ENCODE peak calls at places on chromosomes 7 and 10, in six cellular contexts. One of them, this sample, is unnamed.

GRCh38 chr7:64183126-64183742 is 23.8 kb upstream of the ZNF735 start:
- DNase-seq in HepG2: no peak
- DNase-seq in endothelial cell of umbilical vein: no peak
- DNase-seq in K562: peak
- DNase-seq in GM12878: no peak
- DNase-seq in NB4: peak
- DNase-seq in this sample: no peak

GRCh38 chr7:70574970-70575799 is 556.8 kb upstream of the GALNT17 start:
- DNase-seq in K562: no peak
- DNase-seq in HepG2: no peak
- DNase-seq in NB4: no peak
- DNase-seq in endothelial cell of umbilical vein: no peak
- DNase-seq in GM12878: no peak
- DNase-seq in this sample: no peak

GRCh38 chr7:88217675-88218427 is 2.0 kb downstream of the SRI start:
- DNase-seq in NB4: peak
- DNase-seq in K562: peak
- DNase-seq in GM12878: peak
- DNase-seq in endothelial cell of umbilical vein: no peak
- DNase-seq in HepG2: no peak
- DNase-seq in this sample: no peak

GRCh38 chr10:86955501-86956194 is 1.8 kb downstream of the MMRN2 start:
- DNase-seq in GM12878: no peak
- DNase-seq in NB4: no peak
- DNase-seq in HepG2: no peak
- DNase-seq in endothelial cell of umbilical vein: peak
- DNase-seq in K562: no peak
- DNase-seq in this sample: no peak

GRCh38 chr7:133099887-133100286 is 18.0 kb upstream of the CHCHD3 start:
- DNase-seq in HepG2: no peak
- DNase-seq in GM12878: no peak
- DNase-seq in NB4: no peak
- DNase-seq in K562: no peak
- DNase-seq in endothelial cell of umbilical vein: no peak
- DNase-seq in this sample: no peak

GRCh38 chr10:83957168-83957750 is 182.1 kb upstream of the GHITM start:
- DNase-seq in HepG2: no peak
- DNase-seq in NB4: no peak
- DNase-seq in K562: no peak
- DNase-seq in GM12878: no peak
- DNase-seq in endothelial cell of umbilical vein: no peak
- DNase-seq in this sample: no peak

GRCh38 chr7:17583786-17584185 is 285.3 kb downstream of the AHR start:
- DNase-seq in endothelial cell of umbilical vein: no peak
- DNase-seq in K562: no peak
- DNase-seq in GM12878: no peak
- DNase-seq in HepG2: no peak
- DNase-seq in NB4: no peak
- DNase-seq in this sample: no peak

GRCh38 chr10:51029172-51029641 is 45.1 kb upstream of the PRKG1 start:
- DNase-seq in NB4: no peak
- DNase-seq in endothelial cell of umbilical vein: no peak
- DNase-seq in GM12878: no peak
- DNase-seq in K562: no peak
- DNase-seq in HepG2: no peak
- DNase-seq in this sample: no peak

GRCh38 chr10:119997429-119997828 is 104.9 kb downstream of the SEC23IP start:
- DNase-seq in GM12878: no peak
- DNase-seq in HepG2: no peak
- DNase-seq in NB4: no peak
- DNase-seq in K562: no peak
- DNase-seq in endothelial cell of umbilical vein: no peak
- DNase-seq in this sample: no peak

GRCh38 chr10:5317547-5318107 is 47.1 kb upstream of the UCN3 start:
- DNase-seq in GM12878: no peak
- DNase-seq in NB4: peak
- DNase-seq in HepG2: peak
- DNase-seq in K562: peak
- DNase-seq in endothelial cell of umbilical vein: peak
- DNase-seq in this sample: peak

GRCh38 chr7:95847061-95847460 is 74.7 kb downstream of the DYNC1I1 start:
- DNase-seq in NB4: no peak
- DNase-seq in K562: no peak
- DNase-seq in HepG2: no peak
- DNase-seq in GM12878: no peak
- DNase-seq in endothelial cell of umbilical vein: no peak
- DNase-seq in this sample: no peak

GRCh38 chr10:130179640-130180039 is 43.4 kb downstream of the GLRX3 start:
- DNase-seq in GM12878: no peak
- DNase-seq in NB4: peak
- DNase-seq in HepG2: peak
- DNase-seq in endothelial cell of umbilical vein: peak
- DNase-seq in K562: peak
- DNase-seq in this sample: peak

GRCh38 chr7:17598846-17599245 is 300.4 kb downstream of the AHR start:
- DNase-seq in K562: no peak
- DNase-seq in GM12878: no peak
- DNase-seq in NB4: no peak
- DNase-seq in endothelial cell of umbilical vein: no peak
- DNase-seq in HepG2: no peak
- DNase-seq in this sample: no peak

GRCh38 chr7:116393654-116394053 is 105.9 kb upstream of the CAV2 start:
- DNase-seq in HepG2: no peak
- DNase-seq in K562: no peak
- DNase-seq in endothelial cell of umbilical vein: peak
- DNase-seq in GM12878: no peak
- DNase-seq in NB4: no peak
- DNase-seq in this sample: no peak

GRCh38 chr7:124113040-124113439 is 80.2 kb upstream of the TMEM229A start:
- DNase-seq in GM12878: no peak
- DNase-seq in endothelial cell of umbilical vein: no peak
- DNase-seq in K562: no peak
- DNase-seq in NB4: no peak
- DNase-seq in HepG2: no peak
- DNase-seq in this sample: no peak

GRCh38 chr7:123154231-123154860 is 45.4 kb downstream of the SLC13A1 start:
- DNase-seq in HepG2: peak
- DNase-seq in K562: peak
- DNase-seq in endothelial cell of umbilical vein: peak
- DNase-seq in GM12878: peak
- DNase-seq in NB4: peak
- DNase-seq in this sample: peak

GRCh38 chr7:33694006-33694405 is 211.3 kb upstream of the BMPER start:
- DNase-seq in HepG2: no peak
- DNase-seq in endothelial cell of umbilical vein: no peak
- DNase-seq in NB4: no peak
- DNase-seq in GM12878: no peak
- DNase-seq in K562: no peak
- DNase-seq in this sample: no peak

GRCh38 chr7:115728518-115728917 is 302.0 kb downstream of the TFEC start:
- DNase-seq in NB4: no peak
- DNase-seq in K562: no peak
- DNase-seq in HepG2: no peak
- DNase-seq in endothelial cell of umbilical vein: no peak
- DNase-seq in GM12878: no peak
- DNase-seq in this sample: no peak

GRCh38 chr7:151575471-151575870 is 55.8 kb upstream of the RHEB start:
- DNase-seq in endothelial cell of umbilical vein: no peak
- DNase-seq in HepG2: no peak
- DNase-seq in GM12878: no peak
- DNase-seq in K562: no peak
- DNase-seq in NB4: no peak
- DNase-seq in this sample: no peak

GRCh38 chr10:101123085-101123814 is 7.8 kb upstream of the TLX1 start:
- DNase-seq in GM12878: no peak
- DNase-seq in HepG2: no peak
- DNase-seq in K562: peak
- DNase-seq in NB4: no peak
- DNase-seq in endothelial cell of umbilical vein: no peak
- DNase-seq in this sample: no peak

GRCh38 chr10:50552771-50553535 is 70.8 kb downstream of the SGMS1 start:
- DNase-seq in HepG2: no peak
- DNase-seq in endothelial cell of umbilical vein: peak
- DNase-seq in K562: no peak
- DNase-seq in NB4: peak
- DNase-seq in GM12878: no peak
- DNase-seq in this sample: peak

GRCh38 chr7:15557186-15557585 is 4.6 kb downstream of the AGMO start:
- DNase-seq in GM12878: no peak
- DNase-seq in K562: no peak
- DNase-seq in NB4: no peak
- DNase-seq in endothelial cell of umbilical vein: no peak
- DNase-seq in HepG2: no peak
- DNase-seq in this sample: peak

GRCh38 chr7:100799037-100799896 is 28.1 kb downstream of the EPHB4 start:
- DNase-seq in GM12878: peak
- DNase-seq in HepG2: peak
- DNase-seq in endothelial cell of umbilical vein: peak
- DNase-seq in K562: peak
- DNase-seq in NB4: peak
- DNase-seq in this sample: peak

GRCh38 chr10:119352042-119352441 is 144.7 kb downstream of the GRK5 start:
- DNase-seq in NB4: peak
- DNase-seq in GM12878: no peak
- DNase-seq in endothelial cell of umbilical vein: no peak
- DNase-seq in K562: no peak
- DNase-seq in HepG2: no peak
- DNase-seq in this sample: no peak

GRCh38 chr10:60869916-60870728 is 73.9 kb downstream of the RHOBTB1 start:
- DNase-seq in K562: no peak
- DNase-seq in HepG2: no peak
- DNase-seq in NB4: no peak
- DNase-seq in endothelial cell of umbilical vein: no peak
- DNase-seq in GM12878: no peak
- DNase-seq in this sample: no peak
- TF ChIP-seq CTCF in K562: peak
- TF ChIP-seq CTCF in HepG2: peak
- TF ChIP-seq CTCF in NB4: no peak
- TF ChIP-seq CTCF in endothelial cell of umbilical vein: no peak
- TF ChIP-seq CTCF in GM12878: no peak
- TF ChIP-seq CTCF in this sample: peak

GRCh38 chr7:128268233-128268632 is 27.2 kb downstream of the LEP start:
- DNase-seq in NB4: no peak
- DNase-seq in endothelial cell of umbilical vein: no peak
- DNase-seq in GM12878: no peak
- DNase-seq in K562: no peak
- DNase-seq in HepG2: no peak
- DNase-seq in this sample: no peak

GRCh38 chr7:128265156-128265905 is 24.3 kb downstream of the LEP start:
- DNase-seq in NB4: no peak
- DNase-seq in HepG2: no peak
- DNase-seq in endothelial cell of umbilical vein: no peak
- DNase-seq in GM12878: no peak
- DNase-seq in K562: no peak
- DNase-seq in this sample: no peak

GRCh38 chr7:128265906-128266300 is 24.8 kb downstream of the LEP start:
- DNase-seq in K562: no peak
- DNase-seq in GM12878: no peak
- DNase-seq in endothelial cell of umbilical vein: no peak
- DNase-seq in NB4: peak
- DNase-seq in HepG2: no peak
- DNase-seq in this sample: no peak

GRCh38 chr7:128266529-128266890 is 25.4 kb downstream of the LEP start:
- DNase-seq in endothelial cell of umbilical vein: no peak
- DNase-seq in HepG2: no peak
- DNase-seq in GM12878: no peak
- DNase-seq in NB4: no peak
- DNase-seq in K562: no peak
- DNase-seq in this sample: no peak

DNA sequence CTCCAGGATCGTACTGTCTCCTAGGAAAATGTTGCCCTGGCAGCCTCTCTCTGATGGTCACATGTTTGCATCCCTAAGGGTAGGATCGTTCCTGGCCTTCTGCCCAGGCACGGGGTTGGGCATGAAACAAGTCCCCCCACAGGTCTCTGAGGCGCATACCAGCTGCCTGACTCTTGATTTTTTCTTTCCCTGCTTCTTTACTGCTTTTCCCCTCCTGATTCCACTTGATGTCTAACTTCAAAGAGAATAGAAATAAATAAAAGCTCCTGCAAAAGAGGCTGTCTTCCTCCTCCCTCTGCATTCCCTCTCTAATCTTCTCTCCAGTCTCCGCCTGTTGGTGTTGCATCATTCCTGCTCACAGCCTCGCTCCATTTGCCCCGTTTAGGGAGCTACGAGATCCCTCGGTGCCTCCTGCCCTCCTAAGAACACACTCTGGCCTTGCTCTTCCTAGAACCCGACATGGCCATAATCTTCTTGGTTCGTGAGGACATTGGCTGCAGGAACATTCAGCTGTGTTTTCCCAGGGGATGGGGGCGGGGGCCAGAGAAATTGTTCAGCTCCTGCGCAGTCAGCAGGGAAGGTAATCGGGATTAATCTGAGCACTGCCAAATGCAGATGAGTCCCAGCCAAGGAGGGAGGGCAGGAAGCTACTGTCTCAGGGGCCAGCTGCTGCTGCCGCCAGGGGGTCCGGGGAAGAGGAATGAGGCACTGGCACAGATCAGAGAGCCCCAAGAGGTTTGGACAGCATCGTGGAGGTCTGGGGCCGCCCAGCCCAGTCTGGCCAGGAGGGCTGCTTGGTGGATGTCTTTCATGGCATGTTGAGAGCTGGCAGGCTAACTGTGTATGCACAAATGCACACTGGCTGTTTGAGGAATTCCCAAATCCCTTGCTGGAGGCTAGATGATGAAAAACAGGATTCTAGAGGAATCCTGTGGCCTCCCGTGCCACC is 26.1 kb downstream of the LEP start:
- DNase-seq in HepG2: peak
- DNase-seq in GM12878: no peak
- DNase-seq in endothelial cell of umbilical vein: no peak
- DNase-seq in NB4: no peak
- DNase-seq in K562: no peak
- DNase-seq in this sample: no peak
- TF ChIP-seq MYC in HepG2: no peak
- TF ChIP-seq MYC in GM12878: no peak
- TF ChIP-seq MYC in endothelial cell of umbilical vein: no peak
- TF ChIP-seq MYC in NB4: no peak
- TF ChIP-seq MYC in K562: peak
- TF ChIP-seq MYC in this sample: no peak

GRCh38 chr7:156791241-156791640 is 101.7 kb downstream of the LMBR1 start:
- DNase-seq in GM12878: no peak
- DNase-seq in HepG2: no peak
- DNase-seq in endothelial cell of umbilical vein: peak
- DNase-seq in K562: no peak
- DNase-seq in NB4: no peak
- DNase-seq in this sample: no peak
- TF ChIP-seq CTCF in GM12878: no peak
- TF ChIP-seq CTCF in HepG2: no peak
- TF ChIP-seq CTCF in endothelial cell of umbilical vein: no peak
- TF ChIP-seq CTCF in K562: no peak
- TF ChIP-seq CTCF in NB4: no peak
- TF ChIP-seq CTCF in this sample: no peak

GRCh38 chr7:66380285-66380888 is 175.3 kb downstream of the TPST1 start:
- DNase-seq in K562: no peak
- DNase-seq in GM12878: no peak
- DNase-seq in NB4: peak
- DNase-seq in endothelial cell of umbilical vein: peak
- DNase-seq in HepG2: peak
- DNase-seq in this sample: no peak
- TF ChIP-seq MYC in K562: no peak
- TF ChIP-seq MYC in GM12878: no peak
- TF ChIP-seq MYC in NB4: no peak
- TF ChIP-seq MYC in endothelial cell of umbilical vein: no peak
- TF ChIP-seq MYC in HepG2: no peak
- TF ChIP-seq MYC in this sample: no peak